ENCODE peak calls at places on chromosomes 3 and 15, in four cellular contexts. One of them, this sample, is unnamed. For H3K27me3, the result is how much of the 10 kb centered on the place peaks cover.

GRCh38 chr15:67248106-67248505 is 6.4 kb downstream of the AAGAB start:
- DNase-seq in thoracic aorta: no peak
- DNase-seq in cardiac muscle cell: no peak
- DNase-seq in H7: no peak
- DNase-seq in this sample: no peak

GRCh38 chr3:160885791-160886286 is 129.8 kb downstream of the PPM1L start:
- DNase-seq in thoracic aorta: no peak
- DNase-seq in cardiac muscle cell: peak
- DNase-seq in H7: no peak
- DNase-seq in this sample: no peak

GRCh38 chr3:115937054-115937453 is 313.7 kb downstream of the GAP43 start:
- DNase-seq in thoracic aorta: no peak
- DNase-seq in cardiac muscle cell: no peak
- DNase-seq in H7: no peak
- DNase-seq in this sample: no peak

GRCh38 chr15:39685999-39686613 is 96.5 kb downstream of the FSIP1 start:
- DNase-seq in thoracic aorta: no peak
- DNase-seq in cardiac muscle cell: peak
- DNase-seq in H7: peak
- DNase-seq in this sample: peak

GRCh38 chr3:101722394-101723173 is 1.8 kb upstream of the CEP97 start:
- DNase-seq in thoracic aorta: no peak
- DNase-seq in cardiac muscle cell: no peak
- DNase-seq in H7: no peak
- DNase-seq in this sample: peak

GRCh38 chr3:192917258-192917507 is 473 bp downstream of the MB21D2 start:
- DNase-seq in thoracic aorta: no peak
- DNase-seq in cardiac muscle cell: no peak
- DNase-seq in H7: peak
- DNase-seq in this sample: no peak

GRCh38 chr3:27326211-27326948 is 42.8 kb downstream of the NEK10 start:
- DNase-seq in thoracic aorta: no peak
- DNase-seq in cardiac muscle cell: no peak
- DNase-seq in H7: no peak
- DNase-seq in this sample: no peak

GRCh38 chr15:88664151-88664778 is 25.4 kb downstream of the ISG20 start:
- DNase-seq in thoracic aorta: no peak
- DNase-seq in cardiac muscle cell: no peak
- DNase-seq in H7: no peak
- DNase-seq in this sample: peak

GRCh38 chr3:17974206-17974841 is 231.9 kb upstream of the TBC1D5 start:
- DNase-seq in thoracic aorta: no peak
- DNase-seq in cardiac muscle cell: no peak
- DNase-seq in H7: no peak
- DNase-seq in this sample: no peak

GRCh38 chr3:117278424-117279190 is 569.0 kb downstream of the TUSC7 start:
- DNase-seq in thoracic aorta: no peak
- DNase-seq in cardiac muscle cell: no peak
- DNase-seq in H7: no peak
- DNase-seq in this sample: peak

GRCh38 chr15:76073554-76073953 is 13.8 kb downstream of the TMEM266 start:
- DNase-seq in thoracic aorta: no peak
- DNase-seq in cardiac muscle cell: no peak
- DNase-seq in H7: no peak
- DNase-seq in this sample: no peak

GRCh38 chr15:80588801-80589200 is 106.3 kb upstream of the ABHD17C start:
- DNase-seq in thoracic aorta: no peak
- DNase-seq in cardiac muscle cell: no peak
- DNase-seq in H7: no peak
- DNase-seq in this sample: peak

GRCh38 chr3:193730498-193730897 is 137.5 kb downstream of the OPA1 start:
- DNase-seq in thoracic aorta: no peak
- DNase-seq in cardiac muscle cell: no peak
- DNase-seq in H7: no peak
- DNase-seq in this sample: no peak

GRCh38 chr3:71310595-71311319 is 272.8 kb downstream of the FOXP1 start:
- DNase-seq in thoracic aorta: no peak
- DNase-seq in cardiac muscle cell: no peak
- DNase-seq in H7: peak
- DNase-seq in this sample: no peak

GRCh38 chr3:175336406-175337133 is 477.4 kb downstream of the NAALADL2 start:
- DNase-seq in thoracic aorta: no peak
- DNase-seq in cardiac muscle cell: no peak
- DNase-seq in H7: no peak
- DNase-seq in this sample: peak

GRCh38 chr3:21645121-21645897 is 105.7 kb downstream of the ZNF385D start:
- DNase-seq in thoracic aorta: peak
- DNase-seq in cardiac muscle cell: no peak
- DNase-seq in H7: no peak
- DNase-seq in this sample: no peak

GRCh38 chr15:22989576-22990477 is 9.7 kb upstream of the CYFIP1 start:
- DNase-seq in thoracic aorta: no peak
- DNase-seq in cardiac muscle cell: no peak
- DNase-seq in H7: no peak
- DNase-seq in this sample: no peak

GRCh38 chr3:179760944-179761343 is 108.1 kb downstream of the USP13 start:
- DNase-seq in thoracic aorta: no peak
- DNase-seq in cardiac muscle cell: no peak
- DNase-seq in H7: no peak
- DNase-seq in this sample: no peak

GRCh38 chr3:126948980-126949535 is 33.9 kb upstream of the PLXNA1 start:
- DNase-seq in thoracic aorta: no peak
- DNase-seq in cardiac muscle cell: no peak
- DNase-seq in H7: no peak
- DNase-seq in this sample: no peak

GRCh38 chr3:129966876-129967275 is 7.6 kb upstream of the TRH start:
- DNase-seq in thoracic aorta: no peak
- DNase-seq in cardiac muscle cell: no peak
- DNase-seq in H7: no peak
- DNase-seq in this sample: no peak

GRCh38 chr3:58679974-58680656 is 13.5 kb upstream of the FAM3D start:
- DNase-seq in thoracic aorta: no peak
- DNase-seq in cardiac muscle cell: no peak
- DNase-seq in H7: no peak
- DNase-seq in this sample: peak

GRCh38 chr3:57942872-57943283 is 65.3 kb upstream of the FLNB start:
- DNase-seq in thoracic aorta: no peak
- DNase-seq in cardiac muscle cell: no peak
- DNase-seq in H7: no peak
- DNase-seq in this sample: peak

GRCh38 chr3:169510378-169510777 is 153.1 kb downstream of the MECOM start:
- DNase-seq in thoracic aorta: no peak
- DNase-seq in cardiac muscle cell: no peak
- DNase-seq in H7: no peak
- DNase-seq in this sample: no peak

GRCh38 chr15:74428970-74429783 is 4.6 kb downstream of the SEMA7A start:
- DNase-seq in thoracic aorta: no peak
- DNase-seq in cardiac muscle cell: no peak
- DNase-seq in H7: peak
- DNase-seq in this sample: no peak

GRCh38 chr3:132979606-132980005 is 58.6 kb upstream of the TMEM108 start:
- DNase-seq in thoracic aorta: no peak
- DNase-seq in cardiac muscle cell: no peak
- DNase-seq in H7: no peak
- DNase-seq in this sample: no peak

GRCh38 chr15:88572030-88572333 is 25.5 kb upstream of the DET1 start:
- DNase-seq in thoracic aorta: no peak
- DNase-seq in cardiac muscle cell: no peak
- DNase-seq in H7: no peak
- DNase-seq in this sample: no peak

GRCh38 chr15:29156521-29156920 is 113.1 kb downstream of the NSMCE3 start:
- DNase-seq in thoracic aorta: no peak
- DNase-seq in cardiac muscle cell: no peak
- DNase-seq in H7: no peak
- DNase-seq in this sample: no peak
- H3K27me3 ChIP-seq in thoracic aorta: under half
- H3K27me3 ChIP-seq in cardiac muscle cell: under half
- H3K27me3 ChIP-seq in H7: under half
- H3K27me3 ChIP-seq in this sample: under half

DNA sequence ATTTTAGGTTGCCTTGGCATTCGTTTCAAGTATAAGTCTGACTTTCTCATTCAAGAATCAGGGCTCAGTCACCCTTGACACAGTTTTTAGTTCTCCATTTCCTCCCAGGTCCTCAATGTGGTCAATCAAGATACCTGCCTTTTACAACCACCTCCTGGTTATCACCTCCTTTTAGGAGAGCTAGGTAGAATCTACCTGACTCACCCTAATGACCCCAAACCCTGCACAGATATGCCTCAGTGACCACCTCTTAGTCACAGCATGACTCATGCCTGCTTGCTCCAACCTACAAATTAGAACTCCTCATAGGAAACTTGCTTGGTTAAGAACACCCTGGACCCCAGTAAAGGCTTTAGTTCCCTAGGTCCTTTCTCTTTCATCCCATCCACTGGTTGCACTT is 22.5 kb downstream of the DMXL2 start:
- DNase-seq in thoracic aorta: no peak
- DNase-seq in cardiac muscle cell: no peak
- DNase-seq in H7: no peak
- DNase-seq in this sample: peak
- H3K27me3 ChIP-seq in thoracic aorta: under half
- H3K27me3 ChIP-seq in cardiac muscle cell: under half
- H3K27me3 ChIP-seq in H7: under half
- H3K27me3 ChIP-seq in this sample: under half

GRCh38 chr15:89749526-89749925 is 1.5 kb downstream of the MESP1 start:
- DNase-seq in thoracic aorta: no peak
- DNase-seq in cardiac muscle cell: no peak
- DNase-seq in H7: no peak
- DNase-seq in this sample: no peak
- H3K27me3 ChIP-seq in thoracic aorta: under half
- H3K27me3 ChIP-seq in cardiac muscle cell: under half
- H3K27me3 ChIP-seq in H7: half or more
- H3K27me3 ChIP-seq in this sample: under half

GRCh38 chr15:52765779-52766178 is 24.4 kb downstream of the ONECUT1 start:
- DNase-seq in thoracic aorta: no peak
- DNase-seq in cardiac muscle cell: peak
- DNase-seq in H7: no peak
- DNase-seq in this sample: no peak
- H3K27me3 ChIP-seq in thoracic aorta: under half
- H3K27me3 ChIP-seq in cardiac muscle cell: under half
- H3K27me3 ChIP-seq in H7: under half
- H3K27me3 ChIP-seq in this sample: under half

This sample was measured in small intestine.